ENCODE peak calls at places on chromosomes 13 and 19, in four cellular contexts. E is WTC11; L is fibroblast of lung; K is CD4-positive, alpha-beta T cell. N is an unnamed sample.

GRCh38 chr13:33281951-33282595 is 3.5 kb downstream of the STARD13 start:
- DNase-seq in E (no peak), L (peak; percentile 54), K (no peak), N (no peak)

GRCh38 chr19:31233288-31233687 is 115.9 kb downstream of the TSHZ3 start:
- DNase-seq in K (no peak), L (no peak), E (no peak), N (no peak)

GRCh38 chr19:37986048-37986750 is 79.2 kb downstream of the SIPA1L3 start:
- DNase-seq in E (no peak), L (no peak), K (no peak), N (no peak)

GRCh38 chr19:38290631-38291147 is 13.4 kb upstream of the C19orf33 start:
- DNase-seq in E (no peak), K (no peak), L (peak; percentile 91), N (peak; percentile 79)

GRCh38 chr19:57192064-57192395 is 730 bp downstream of the ZNF264 start:
- DNase-seq in E (no peak), K (no peak), L (no peak), N (no peak)

GRCh38 chr13:113837554-113838355 is 26.1 kb downstream of the GAS6 start:
- DNase-seq in K (no peak), E (no peak), L (peak; percentile 99), N (peak; percentile 84)

GRCh38 chr13:27403727-27404385 is 20.6 kb upstream of the GTF3A start:
- DNase-seq in L (no peak), E (no peak), K (no peak), N (no peak)

GRCh38 chr13:76882431-76882830 is 3.8 kb downstream of the KCTD12 start:
- DNase-seq in L (peak; percentile 74), E (no peak), K (no peak), N (peak; percentile 54)

GRCh38 chr19:10751109-10751972 is 33.5 kb downstream of the DNM2 start:
- DNase-seq in K (no peak), L (no peak), E (no peak), N (peak; percentile 81)

GRCh38 chr19:16649734-16650133 is 10.2 kb downstream of the SMIM7 start:
- DNase-seq in L (no peak), K (no peak), E (no peak), N (no peak)

GRCh38 chr13:36839281-36839680 is 20.3 kb downstream of the RFXAP start:
- DNase-seq in K (no peak), E (no peak), L (no peak), N (no peak)

GRCh38 chr19:14363203-14364097 is 17.8 kb upstream of the ADGRE5 start:
- DNase-seq in K (peak; percentile 35), L (peak; percentile 60), E (peak; percentile 83), N (peak; percentile 84)

GRCh38 chr13:26423634-26424033 is 133.8 kb upstream of the WASF3 start:
- DNase-seq in E (no peak), L (peak; percentile 22), K (no peak), N (no peak)

GRCh38 chr19:31548941-31549340 is 199.7 kb upstream of the TSHZ3 start:
- DNase-seq in K (no peak), E (peak; percentile 34), L (peak; percentile 54), N (no peak)

GRCh38 chr19:8259142-8259921 is 48.8 kb downstream of the CD320 start:
- DNase-seq in K (no peak), E (no peak), L (no peak), N (no peak)

GRCh38 chr19:36115453-36116343 is at the start of gene TBCB:
- DNase-seq in L (peak; percentile 27), E (peak; percentile 78), K (peak; percentile 84), N (peak; percentile 89)

GRCh38 chr19:14459703-14460102 is 15.5 kb downstream of the PTGER1 start:
- DNase-seq in K (no peak), E (no peak), L (no peak), N (no peak)

GRCh38 chr13:38381840-38382239 is 32.2 kb downstream of the UFM1 start:
- DNase-seq in L (peak; percentile 34), E (no peak), K (no peak), N (no peak)

GRCh38 chr13:105519766-105520165 is 1015.7 kb downstream of the EFNB2 start:
- DNase-seq in L (no peak), E (no peak), K (no peak), N (no peak)

DNA sequence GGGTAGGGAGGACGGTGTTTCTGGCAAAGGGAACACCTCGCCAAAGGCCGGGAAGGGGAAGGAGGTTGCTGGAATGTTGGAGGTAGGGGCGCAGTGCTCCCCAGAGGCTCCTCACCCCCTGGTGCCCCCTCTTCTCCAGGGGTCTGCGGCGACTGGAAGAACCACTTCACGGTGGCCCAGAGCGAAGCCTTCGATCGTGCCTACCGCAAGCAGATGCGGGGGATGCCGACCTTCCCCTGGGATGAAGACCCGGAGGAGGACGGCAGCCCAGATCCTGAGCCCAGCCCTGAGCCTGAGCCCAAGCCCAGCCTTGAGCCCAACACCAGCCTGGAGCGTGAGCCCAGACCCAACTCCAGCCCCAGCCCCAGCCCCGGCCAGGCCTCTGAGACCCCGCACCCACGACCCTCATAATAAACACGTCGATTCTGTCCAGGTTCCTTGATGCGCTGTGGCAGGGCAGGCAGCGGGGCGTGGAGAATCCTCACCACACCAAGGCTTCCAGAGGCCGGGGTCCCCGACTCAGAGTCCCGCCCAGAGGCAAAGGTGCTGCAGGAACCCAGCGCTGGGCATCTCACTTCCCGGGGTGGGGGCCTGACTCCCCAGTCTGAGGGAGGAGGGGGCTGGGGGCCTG is 7.4 kb upstream of the SPACA4 start:
- DNase-seq in E (no peak), L (no peak), K (no peak), N (no peak)
- TF ChIP-seq CTCF in E (no peak), L (no peak), K (no peak), N (no peak)

GRCh38 chr19:2579678-2580280 is 103.9 kb downstream of the GADD45B start:
- DNase-seq in E (no peak), K (no peak), L (no peak), N (no peak)
- TF ChIP-seq CTCF in E (no peak), K (peak; percentile 15), L (no peak), N (no peak)

DNA sequence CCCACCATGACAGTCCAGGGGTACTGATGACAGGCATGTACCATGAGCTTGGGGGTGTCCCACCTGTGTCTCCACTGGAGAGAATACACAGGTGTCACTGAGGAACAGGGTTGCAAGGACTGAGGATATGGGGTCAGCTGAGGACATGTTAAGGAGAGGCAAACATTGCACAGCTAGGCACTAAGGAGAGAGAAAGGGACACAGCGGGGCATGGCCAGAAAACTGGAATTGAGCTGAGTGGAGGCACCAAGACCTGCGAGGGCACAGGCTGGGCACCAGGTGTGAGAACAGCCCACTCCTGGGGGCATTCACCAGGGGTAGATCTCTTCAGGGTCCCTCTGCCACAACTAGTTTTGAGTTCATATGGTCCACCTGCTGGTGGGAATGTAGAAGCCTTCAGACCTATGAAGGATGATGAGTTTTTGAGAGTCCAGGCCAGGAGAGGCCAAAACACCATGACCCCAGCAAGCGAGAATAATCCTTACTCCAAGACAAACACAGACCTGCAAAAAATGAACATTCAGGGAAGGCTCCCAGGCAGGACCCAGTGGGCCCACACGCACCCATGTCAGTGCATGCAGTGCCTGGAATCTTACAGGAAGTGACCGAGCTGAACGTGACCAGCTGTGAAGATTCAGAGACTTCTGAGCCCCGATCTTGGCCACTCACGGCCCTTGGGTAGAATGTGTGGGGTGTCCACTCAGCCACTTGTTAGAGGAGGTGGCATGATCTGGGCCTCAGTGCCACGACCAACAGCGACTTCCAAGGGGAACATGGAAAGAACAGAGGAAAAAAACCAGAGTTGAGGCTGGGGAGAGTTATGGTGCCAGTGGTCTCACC is 1.4 kb upstream of the ZNF584 start:
- DNase-seq in L (no peak), K (no peak), E (no peak), N (no peak)
- TF ChIP-seq CTCF in L (peak; percentile 24), K (no peak), E (no peak), N (peak; percentile 12)

DNA sequence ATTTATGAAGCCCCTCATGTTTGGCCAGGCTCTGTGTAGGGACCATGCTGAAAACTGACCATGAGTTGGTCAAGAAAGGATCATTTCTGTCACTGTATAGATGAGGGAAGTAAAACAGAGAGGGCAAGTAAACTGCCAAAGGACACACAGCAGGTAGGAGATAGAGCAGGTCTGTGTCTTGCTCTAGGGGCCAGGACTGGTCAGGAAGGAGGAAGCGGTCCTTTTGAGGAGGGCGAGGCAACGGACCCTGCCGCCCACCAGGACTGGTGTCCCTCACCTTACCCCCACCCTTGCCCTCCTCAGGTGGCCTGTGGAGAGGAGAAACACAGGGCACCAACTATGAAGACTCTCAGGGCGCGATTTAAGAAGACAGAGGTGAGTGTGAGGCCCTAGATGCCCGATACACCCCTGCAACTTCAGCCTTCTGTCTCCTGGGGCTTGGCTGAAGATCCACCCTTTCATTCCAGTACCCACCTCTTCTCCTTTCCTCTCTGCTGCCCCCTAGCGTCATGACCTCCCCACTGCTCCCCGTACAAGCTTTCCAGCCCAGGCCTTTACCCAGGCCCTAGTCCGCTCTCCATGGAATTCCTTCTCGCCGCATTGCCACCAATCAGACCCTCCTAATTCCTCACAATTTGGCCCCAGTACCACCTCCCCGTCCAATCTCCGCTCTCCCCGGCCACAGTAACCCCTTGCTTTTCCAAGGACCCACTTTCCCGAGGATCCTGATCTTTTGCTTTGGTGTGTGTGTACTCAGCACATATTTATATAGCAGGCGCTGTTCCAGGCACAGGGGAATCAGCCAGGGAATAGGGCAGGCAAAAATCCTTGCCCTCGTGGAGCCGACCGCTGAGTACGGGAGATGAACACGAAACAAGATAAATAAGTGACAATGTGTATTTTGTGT is 3.9 kb downstream of the ANKRD24 start:
- DNase-seq in K (peak; percentile 59), E (peak; percentile 96), L (peak; percentile 68), N (peak; percentile 73)
- TF ChIP-seq CTCF in K (peak; percentile 58), E (peak; percentile 88), L (peak; percentile 90), N (peak; percentile 70)